ENCODE peak calls at places on chromosomes 11 and 22, in four cellular contexts. L is CD14-positive monocyte; G is stimulated activated CD4-positive, alpha-beta T cell treated with anti-CD3 and anti-CD28 coated beads, Interleukin-1b, Interleukin-23, amount 100 ng/mL, for 48 hours; D is fibroblast of gingiva. H is an unnamed sample.
A peak's percentile ranks its signal among the peaks of the same experiment; 100 is the strongest.

GRCh38 chr11:121503056-121503455 is 50.3 kb upstream of the SORL1-AS1 start:
- DNase-seq in G (no peak), D (no peak), L (no peak), H (no peak)

GRCh38 chr11:94715225-94715624 is 52.9 kb upstream of the AMOTL1 start:
- DNase-seq in G (no peak), L (no peak), D (no peak), H (no peak)

GRCh38 chr11:12769834-12770345 is 95.7 kb downstream of the TEAD1 start:
- DNase-seq in D (peak; percentile 83), L (no peak), G (no peak), H (no peak)

GRCh38 chr11:8080674-8081590 is at the start of gene TUB:
- DNase-seq in G (no peak), L (no peak), D (no peak), H (no peak)

GRCh38 chr22:32985899-32986772 is 72.0 kb downstream of the SYN3 start:
- DNase-seq in L (peak; percentile 49), G (peak; percentile 39), D (peak; percentile 56), H (peak; percentile 67)

GRCh38 chr11:74749127-74749964 is 697 bp downstream of the RNF169 start:
- DNase-seq in D (peak; percentile 13), L (peak; percentile 51), G (peak; percentile 45), H (peak; percentile 83)

GRCh38 chr22:27610863-27611786 is 190.4 kb downstream of the MN1 start:
- DNase-seq in L (no peak), G (no peak), D (no peak), H (no peak)

GRCh38 chr11:133964946-133965632 is 8.3 kb upstream of the IGSF9B start:
- DNase-seq in G (no peak), D (no peak), L (no peak), H (no peak)

GRCh38 chr22:39997421-39997820 is 2.7 kb downstream of the FAM83F start:
- DNase-seq in D (no peak), G (no peak), L (no peak), H (no peak)